ENCODE peak calls at places on chromosome 13, in four cellular contexts. K is BE2C, F is Panc1, U is fibroblast of lung. Z is an unnamed sample.

GRCh38 chr13:48595330-48596127 is 58.2 kb upstream of the CYSLTR2 start:
- DNase-seq in U (peak), K (peak), F (peak), Z (peak)

GRCh38 chr13:100533588-100534041 is 55.0 kb downstream of the GGACT start:
- DNase-seq in U (no peak), K (no peak), F (no peak), Z (no peak)

GRCh38 chr13:26219726-26220125 is 2.4 kb downstream of the RNF6 start:
- DNase-seq in K (no peak), F (no peak), U (peak), Z (no peak)

GRCh38 chr13:90641884-90642283 is 705.6 kb upstream of the MIR17HG start:
- DNase-seq in U (no peak), F (no peak), K (no peak), Z (no peak)

GRCh38 chr13:23349127-23349897 is 84.2 kb downstream of the SACS start:
- DNase-seq in K (no peak), F (no peak), U (peak), Z (no peak)

GRCh38 chr13:24271611-24272451 is 37.5 kb upstream of the C1QTNF9 start:
- DNase-seq in K (no peak), F (no peak), U (peak), Z (no peak)

GRCh38 chr13:113739527-113740285 is 19.3 kb upstream of the TMEM255B start:
- DNase-seq in U (no peak), K (peak), F (no peak), Z (no peak)

GRCh38 chr13:54029226-54029625 is 1000.6 kb downstream of the OLFM4 start:
- DNase-seq in U (no peak), F (no peak), K (no peak), Z (peak)

GRCh38 chr13:51330741-51331140 is 8.8 kb upstream of the SERPINE3 start:
- DNase-seq in K (no peak), U (no peak), F (no peak), Z (no peak)

GRCh38 chr13:112626761-112627160 is 38.8 kb upstream of the TUBGCP3 start:
- DNase-seq in U (no peak), K (no peak), F (no peak), Z (no peak)

GRCh38 chr13:41470187-41470586 is 12.8 kb downstream of the RGCC start:
- DNase-seq in K (no peak), F (no peak), U (no peak), Z (no peak)

GRCh38 chr13:39581177-39581576 is 21.8 kb downstream of the LHFPL6 start:
- DNase-seq in K (no peak), U (no peak), F (no peak), Z (no peak)

GRCh38 chr13:103002279-103002678 is 63.9 kb downstream of the SLC10A2 start:
- DNase-seq in K (no peak), U (no peak), F (no peak), Z (no peak)

GRCh38 chr13:25171517-25172302 is at the start of gene AMER2:
- DNase-seq in F (no peak), U (peak), K (peak), Z (no peak)

GRCh38 chr13:30654430-30654829 is 36.7 kb downstream of the USPL1 start:
- DNase-seq in U (no peak), K (no peak), F (no peak), Z (no peak)

GRCh38 chr13:51261610-51262249 is 39.5 kb downstream of the FAM124A start:
- DNase-seq in U (no peak), F (no peak), K (no peak), Z (no peak)

DNA sequence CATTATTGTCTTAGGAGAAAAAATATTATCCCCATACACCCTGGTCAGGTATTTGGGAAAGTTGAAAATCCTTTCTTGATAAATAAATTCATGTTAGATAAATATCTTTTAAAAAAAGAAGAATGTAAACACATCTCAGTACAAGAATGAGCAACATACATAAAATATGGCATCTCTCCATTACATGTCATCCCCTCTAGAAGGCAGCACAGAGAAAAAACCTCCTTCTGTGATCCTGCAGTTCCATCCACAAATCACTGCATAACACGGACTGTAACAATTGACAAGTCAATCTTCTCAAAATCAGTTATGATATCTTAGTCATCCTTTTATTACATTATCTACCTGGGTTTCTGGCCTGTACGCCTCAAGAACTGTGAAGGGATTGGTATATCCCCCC is 683.9 kb upstream of the KLHL1 start:
- DNase-seq in F (no peak), U (no peak), K (no peak), Z (no peak)
- TF ChIP-seq CTCF in F (no peak), U (no peak), K (peak), Z (no peak)

GRCh38 chr13:20525601-20526544 is at the start of gene CRYL1:
- DNase-seq in U (peak), F (no peak), K (peak), Z (no peak)

GRCh38 chr13:20528451-20528850 is 2.8 kb upstream of the CRYL1 start:
- DNase-seq in K (no peak), U (no peak), F (no peak), Z (no peak)

GRCh38 chr13:20525144-20525600 is 485 bp downstream of the CRYL1 start:
- DNase-seq in K (no peak), U (peak), F (no peak), Z (no peak)

GRCh38 chr13:20521388-20521787 is 4.3 kb downstream of the CRYL1 start:
- DNase-seq in F (no peak), K (no peak), U (no peak), Z (no peak)

GRCh38 chr13:20526664-20527063 is 1.0 kb upstream of the CRYL1 start:
- DNase-seq in F (no peak), K (no peak), U (peak), Z (no peak)
- H3K4me3 ChIP-seq in F (peak), K (peak), U (peak), Z (peak)

GRCh38 chr13:29260684-29261083 is 334.8 kb downstream of the SLC7A1 start:
- DNase-seq in K (no peak), F (no peak), U (no peak), Z (no peak)
- TF ChIP-seq CTCF in K (no peak), F (peak), U (no peak), Z (peak)

DNA sequence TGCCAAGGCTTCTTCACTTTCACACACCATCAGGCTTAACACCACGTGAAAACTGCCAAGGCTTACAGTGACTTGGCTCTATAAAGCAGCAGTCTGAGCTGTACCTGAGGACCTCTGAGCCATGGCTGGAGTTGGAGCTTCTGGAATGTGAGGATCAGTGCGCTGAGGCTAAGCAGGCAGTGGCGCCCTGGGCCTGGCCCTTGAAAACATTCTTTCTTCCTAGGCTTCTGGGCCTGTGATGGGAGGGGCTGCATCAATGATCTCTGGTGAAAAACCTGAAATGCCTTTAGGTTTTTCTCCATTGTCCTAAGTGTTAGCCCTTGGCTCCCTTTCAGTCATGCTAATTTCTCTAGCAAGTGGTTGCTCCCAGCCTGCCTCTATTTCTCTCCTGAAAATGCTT is 192.5 kb upstream of the PCDH20 start:
- DNase-seq in K (no peak), U (no peak), F (no peak), Z (no peak)
- H3K4me3 ChIP-seq in K (no peak), U (no peak), F (no peak), Z (no peak)

DNA sequence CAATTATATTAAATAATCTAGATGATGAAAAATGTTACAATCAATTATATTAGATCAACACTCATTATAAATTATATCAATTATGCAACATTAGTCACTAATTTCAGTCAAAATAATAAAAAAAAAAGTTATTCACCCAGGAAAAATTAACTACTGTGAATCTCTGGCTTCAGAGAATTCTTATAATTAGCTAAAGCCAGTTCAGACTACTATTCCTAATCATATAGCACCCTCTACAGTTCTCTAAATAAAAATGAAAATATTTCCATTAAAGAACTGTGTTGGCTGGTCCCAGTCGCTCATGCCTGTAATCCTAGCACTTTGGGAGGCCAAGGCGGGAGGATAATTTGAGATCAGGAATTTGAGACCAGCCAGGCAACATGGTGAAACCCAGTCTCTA is 33.0 kb downstream of the XPO4 start:
- DNase-seq in U (peak), K (no peak), F (no peak), Z (no peak)
- TF ChIP-seq CTCF in U (peak), K (peak), F (peak), Z (peak)

DNA sequence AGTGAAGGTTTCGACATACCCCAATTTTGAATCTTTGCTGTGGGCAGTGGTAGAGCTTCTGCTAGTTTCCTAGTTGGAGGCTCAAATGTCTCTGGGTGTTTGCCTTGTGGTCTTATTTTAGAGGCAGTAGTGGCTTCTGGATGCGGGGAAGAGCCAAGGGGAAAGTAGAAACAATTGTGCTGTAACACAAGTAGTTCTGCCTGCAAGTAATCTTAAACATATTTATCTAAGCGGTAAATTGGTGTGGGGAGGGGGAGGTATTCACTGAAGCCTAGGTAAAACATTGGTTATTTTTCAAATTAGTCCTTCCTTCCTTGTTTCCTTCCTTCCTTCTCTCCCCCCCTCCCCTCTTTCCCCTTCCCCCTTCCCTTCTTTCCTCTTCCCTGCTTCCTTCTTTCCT is at the start of gene PCDH20:
- DNase-seq in F (no peak), U (peak), K (no peak), Z (no peak)
- H3K4me3 ChIP-seq in F (peak), U (no peak), K (peak), Z (peak)

GRCh38 chr13:27712421-27712820 is 79.9 kb upstream of the GSX1 start:
- DNase-seq in U (peak), K (peak), F (no peak), Z (no peak)
- TF ChIP-seq CTCF in U (peak), K (peak), F (peak), Z (peak)

DNA sequence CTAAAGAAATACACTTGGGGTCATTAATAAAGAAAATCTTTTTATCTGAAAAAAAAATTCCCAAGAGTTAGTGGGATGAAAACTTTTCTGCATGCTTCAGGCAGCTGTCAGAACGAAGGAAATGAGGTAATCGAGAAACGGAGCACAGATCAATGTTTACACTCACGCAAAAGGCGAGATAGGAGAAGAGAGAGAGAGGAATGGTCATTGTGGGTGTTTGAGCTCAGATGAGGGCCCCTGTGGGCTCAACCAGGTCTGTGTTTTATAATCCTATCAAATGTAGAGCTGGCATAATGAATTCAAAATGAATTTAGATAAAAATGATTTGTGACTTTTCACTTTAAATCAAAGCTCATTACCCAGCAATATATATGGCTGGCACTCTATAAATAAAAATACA is 6.3 kb upstream of the RXFP2 start:
- DNase-seq in K (no peak), U (peak), F (no peak), Z (no peak)
- H3K4me3 ChIP-seq in K (peak), U (peak), F (no peak), Z (no peak)

GRCh38 chr13:98873377-98874028 is 104.4 kb downstream of the DOCK9 start:
- DNase-seq in K (no peak), F (no peak), U (no peak), Z (no peak)

GRCh38 chr13:98868932-98869331 is 108.9 kb downstream of the DOCK9 start:
- DNase-seq in K (no peak), U (no peak), F (no peak), Z (no peak)

GRCh38 chr13:98871727-98872126 is 106.1 kb downstream of the DOCK9 start:
- DNase-seq in F (no peak), K (no peak), U (no peak), Z (no peak)

GRCh38 chr13:98866882-98867281 is 111.0 kb downstream of the DOCK9 start:
- DNase-seq in K (no peak), U (no peak), F (no peak), Z (no peak)

GRCh38 chr13:98869408-98870090 is 108.3 kb downstream of the DOCK9 start:
- DNase-seq in F (no peak), U (no peak), K (peak), Z (peak)
- TF ChIP-seq CTCF in F (peak), U (peak), K (no peak), Z (peak)